ENCODE peak calls at places on chromosomes 5 and 9, in four cellular contexts. O is stimulated activated CD4-positive, alpha-beta T cell treated with anti-CD3 and anti-CD28 coated beads, Interleukin-12 subunit alpha, Interleukin-12 subunit beta, amount 100 ng/mL, for 48 hours; P is IMR-90; L is head of caudate nucleus. K is an unnamed sample.

GRCh38 chr9:124353811-124354274 is 61.4 kb downstream of the PSMB7 start:
- DNase-seq in O (no peak), P (peak), L (no peak), K (no peak)

GRCh38 chr9:92728831-92729734 is 35.5 kb downstream of the BICD2 start:
- DNase-seq in O (no peak), P (peak), L (peak), K (no peak)

GRCh38 chr9:129177443-129177790 is 644 bp downstream of the IER5L start:
- DNase-seq in O (no peak), P (no peak), L (no peak), K (no peak)

GRCh38 chr5:175264406-175264805 is 179.6 kb downstream of the DRD1 start:
- DNase-seq in O (no peak), P (no peak), L (no peak), K (no peak)

GRCh38 chr5:139061274-139061673 is 136.9 kb downstream of the SIL1 start:
- DNase-seq in O (no peak), P (peak), L (no peak), K (no peak)

GRCh38 chr9:94860678-94861588 is 134.4 kb downstream of the AOPEP start:
- DNase-seq in O (peak), P (peak), L (no peak), K (peak)

GRCh38 chr5:93586948-93587918 is 4.2 kb downstream of the NR2F1 start:
- DNase-seq in O (no peak), P (peak), L (no peak), K (no peak)

GRCh38 chr9:124190761-124191160 is 67.0 kb upstream of the NEK6 start:
- DNase-seq in O (no peak), P (no peak), L (peak), K (no peak)

GRCh38 chr5:111929892-111930291 is 172.9 kb upstream of the NREP start:
- DNase-seq in O (no peak), P (peak), L (no peak), K (no peak)

GRCh38 chr9:126697350-126697749 is 83.6 kb downstream of the LMX1B start:
- DNase-seq in O (no peak), P (no peak), L (no peak), K (no peak)

GRCh38 chr5:180119031-180119885 is 47.7 kb upstream of the RNF130 start:
- DNase-seq in O (no peak), P (no peak), L (no peak), K (no peak)

GRCh38 chr9:94623253-94623652 is 16.1 kb downstream of the FBP1 start:
- DNase-seq in O (no peak), P (no peak), L (no peak), K (no peak)

GRCh38 chr5:173230741-173231380 is 4.1 kb downstream of the NKX2-5 start:
- DNase-seq in O (no peak), P (no peak), L (no peak), K (no peak)

GRCh38 chr9:92975452-92975770 is 28.1 kb downstream of the FGD3 start:
- DNase-seq in O (no peak), P (no peak), L (no peak), K (no peak)

GRCh38 chr5:136249678-136250266 is 56.8 kb upstream of the SMIM32 start:
- DNase-seq in O (no peak), P (peak), L (peak), K (no peak)

GRCh38 chr9:77158772-77159513 is 18.4 kb upstream of the VPS13A start:
- DNase-seq in O (no peak), P (peak), L (no peak), K (no peak)

GRCh38 chr5:135194126-135194488 is 160.1 kb upstream of the PITX1 start:
- DNase-seq in O (no peak), P (no peak), L (no peak), K (no peak)

GRCh38 chr9:16869961-16870605 is 387 bp downstream of the BNC2 start:
- DNase-seq in O (no peak), P (peak), L (no peak), K (no peak)

GRCh38 chr5:109113608-109114007 is 296.2 kb downstream of the PJA2 start:
- DNase-seq in O (no peak), P (no peak), L (no peak), K (no peak)

GRCh38 chr5:111072949-111073682 is 1.6 kb downstream of the TSLP start:
- DNase-seq in O (no peak), P (peak), L (peak), K (peak)

GRCh38 chr9:79220246-79220645 is 351.5 kb upstream of the TLE4 start:
- DNase-seq in O (no peak), P (no peak), L (no peak), K (no peak)

GRCh38 chr5:178388381-178389030 is 155.9 kb upstream of the PHYKPL start:
- DNase-seq in O (no peak), P (peak), L (no peak), K (no peak)

GRCh38 chr5:89864941-89865340 is 544.6 kb downstream of the CETN3 start:
- DNase-seq in O (no peak), P (no peak), L (no peak), K (no peak)

GRCh38 chr9:8431505-8431904 is 631.9 kb upstream of the DMAC1 start:
- DNase-seq in O (no peak), P (no peak), L (no peak), K (no peak)

GRCh38 chr9:134962998-134963364 is 45.3 kb upstream of the FCN1 start:
- DNase-seq in O (no peak), P (no peak), L (no peak), K (no peak)

GRCh38 chr9:137280478-137281344 is 3.2 kb downstream of the TOR4A start:
- DNase-seq in O (no peak), P (no peak), L (no peak), K (peak)

GRCh38 chr5:93886098-93886806 is 144.9 kb upstream of the POU5F2 start:
- DNase-seq in O (no peak), P (peak), L (no peak), K (no peak)

GRCh38 chr5:152542741-152543140 is 137.7 kb upstream of the NMUR2 start:
- DNase-seq in O (no peak), P (no peak), L (no peak), K (no peak)

GRCh38 chr5:131186561-131187256 is 16.0 kb downstream of the LYRM7 start:
- DNase-seq in O (no peak), P (peak), L (no peak), K (no peak)

GRCh38 chr5:79759436-79759835 is 69.8 kb downstream of the CMYA5 start:
- DNase-seq in O (no peak), P (peak), L (no peak), K (no peak)

GRCh38 chr9:6415266-6415665 is 2.3 kb downstream of the UHRF2 start:
- DNase-seq in O (no peak), P (no peak), L (no peak), K (no peak)

GRCh38 chr9:76215066-76215465 is 179.2 kb downstream of the RFK start:
- DNase-seq in O (no peak), P (peak), L (no peak), K (no peak)

GRCh38 chr5:80592761-80593160 is 22.7 kb upstream of the ANKRD34B start:
- DNase-seq in O (no peak), P (no peak), L (no peak), K (no peak)

GRCh38 chr9:27425827-27426716 is 98.0 kb upstream of the IFNK start:
- DNase-seq in O (no peak), P (no peak), L (no peak), K (no peak)

GRCh38 chr5:29002481-29002880 is 1964.1 kb upstream of the CDH9 start:
- DNase-seq in O (no peak), P (no peak), L (no peak), K (no peak)

K was measured in CD4-positive, CD25-positive, alpha-beta regulatory T cell.